ENCODE peak calls at places on chromosomes 6 and 20, in four cellular contexts. N, B, O and F are unnamed samples.

GRCh38 chr20:9319687-9320384 is 194.6 kb upstream of the LAMP5 start:
- DNase-seq in N (peak; percentile 4), B (no peak), O (no peak), F (no peak)

GRCh38 chr20:40669692-40670091 is 19.3 kb downstream of the MAFB start:
- DNase-seq in N (no peak), B (no peak), O (no peak), F (no peak)

GRCh38 chr6:33169286-33170175 is 22.7 kb downstream of the COL11A2 start:
- DNase-seq in N (no peak), B (no peak), O (no peak), F (no peak)

GRCh38 chr20:57007171-57007540 is 259.3 kb downstream of the BMP7 start:
- DNase-seq in N (no peak), B (no peak), O (no peak), F (no peak)

GRCh38 chr20:13105864-13106457 is 97.2 kb downstream of the SPTLC3 start:
- DNase-seq in N (peak; percentile 41), B (peak; percentile 60), O (no peak), F (no peak)

GRCh38 chr20:62595491-62595890 is 46.8 kb upstream of the SLCO4A1 start:
- DNase-seq in N (peak; percentile 73), B (no peak), O (no peak), F (no peak)

GRCh38 chr6:159460476-159460875 is 232.6 kb downstream of the SOD2 start:
- DNase-seq in N (no peak), B (no peak), O (no peak), F (no peak)

GRCh38 chr6:130033999-130034814 is 15.8 kb downstream of the L3MBTL3 start:
- DNase-seq in N (peak; percentile 86), B (no peak), O (no peak), F (no peak)

GRCh38 chr6:35491558-35492541 is 5.0 kb downstream of the TEAD3 start:
- DNase-seq in N (no peak), B (no peak), O (no peak), F (no peak)

GRCh38 chr20:63858393-63859165 is 2.7 kb upstream of the ABHD16B start:
- DNase-seq in N (peak; percentile 49), B (no peak), O (no peak), F (no peak)

GRCh38 chr6:36326351-36326995 is 10.2 kb downstream of the BNIP5 start:
- DNase-seq in N (no peak), B (no peak), O (no peak), F (no peak)

GRCh38 chr6:110471966-110472365 is 4.4 kb downstream of the SLC22A16 start:
- DNase-seq in N (no peak), B (no peak), O (no peak), F (no peak)

GRCh38 chr20:38748863-38749153 is 548 bp downstream of the ACTR5 start:
- DNase-seq in N (no peak), B (peak; percentile 69), O (peak; percentile 51), F (peak; percentile 28)

GRCh38 chr20:54733687-54734086 is 258.3 kb downstream of the DOK5 start:
- DNase-seq in N (no peak), B (no peak), O (no peak), F (no peak)

GRCh38 chr6:18823782-18824386 is 436.7 kb downstream of the RNF144B start:
- DNase-seq in N (peak; percentile 26), B (no peak), O (no peak), F (peak; percentile 5)

GRCh38 chr20:12581644-12582350 is 427.0 kb upstream of the SPTLC3 start:
- DNase-seq in N (no peak), B (no peak), O (no peak), F (no peak)

GRCh38 chr20:23086056-23086551 is at the start of gene CD93:
- DNase-seq in N (no peak), B (no peak), O (no peak), F (no peak)

GRCh38 chr20:38094968-38095689 is 61.6 kb downstream of the RPRD1B start:
- DNase-seq in N (no peak), B (no peak), O (no peak), F (no peak)

GRCh38 chr6:144661101-144661806 is 376.1 kb downstream of the UTRN start:
- DNase-seq in N (peak; percentile 21), B (no peak), O (no peak), F (no peak)

GRCh38 chr6:14975124-14975815 is 270.6 kb upstream of the JARID2 start:
- DNase-seq in N (peak; percentile 31), B (no peak), O (no peak), F (no peak)

GRCh38 chr6:6588924-6589696 is 590 bp downstream of the LY86 start:
- DNase-seq in N (no peak), B (no peak), O (no peak), F (no peak)

GRCh38 chr20:48282591-48283228 is 497.4 kb upstream of the SULF2 start:
- DNase-seq in N (no peak), B (no peak), O (no peak), F (peak; percentile 21)

GRCh38 chr20:54172856-54173652 is 732 bp downstream of the CYP24A1 start:
- DNase-seq in N (no peak), B (no peak), O (no peak), F (peak; percentile 11)